ENCODE peak calls at places on chromosomes 1 and 21, in five cellular contexts. O, V, Y, P and S are unnamed samples.

GRCh38 chr1:38685373-38685772 is 174.2 kb downstream of the RRAGC start:
- DNase-seq in O (no peak), V (no peak), Y (no peak), P (no peak), S (no peak)

GRCh38 chr1:15623435-15623834 is 6.2 kb downstream of the DDI2 start:
- DNase-seq in O (no peak), V (no peak), Y (no peak), P (no peak), S (no peak)

GRCh38 chr1:154747841-154748766 is 122.0 kb downstream of the KCNN3 start:
- DNase-seq in O (no peak), V (no peak), Y (no peak), P (peak), S (no peak)

GRCh38 chr1:8137406-8138244 is 111.5 kb upstream of the ERRFI1 start:
- DNase-seq in O (peak), V (no peak), Y (no peak), P (no peak), S (no peak)

GRCh38 chr1:37793773-37794371 is at the start of gene MANEAL:
- DNase-seq in O (peak), V (no peak), Y (peak), P (peak), S (peak)

GRCh38 chr1:180778782-180779398 is 133.8 kb upstream of the KIAA1614 start:
- DNase-seq in O (peak), V (no peak), Y (no peak), P (peak), S (peak)

GRCh38 chr21:25871566-25871965 is 136.8 kb downstream of the GABPA start:
- DNase-seq in O (peak), V (no peak), Y (no peak), P (no peak), S (no peak)

GRCh38 chr1:235952950-235953615 is 86.4 kb upstream of the LYST start:
- DNase-seq in O (peak), V (no peak), Y (no peak), P (no peak), S (no peak)

GRCh38 chr1:93275634-93276295 is 69.9 kb upstream of the DR1 start:
- DNase-seq in O (peak), V (no peak), Y (no peak), P (no peak), S (no peak)

GRCh38 chr1:33137800-33138199 is 44.0 kb downstream of the TRIM62 start:
- DNase-seq in O (no peak), V (no peak), Y (peak), P (peak), S (no peak)

GRCh38 chr1:184373155-184373554 is 13.7 kb upstream of the C1orf21 start:
- DNase-seq in O (no peak), V (no peak), Y (no peak), P (no peak), S (no peak)

GRCh38 chr1:52633291-52633754 is 355 bp downstream of the SHISAL2A start:
- DNase-seq in O (no peak), V (no peak), Y (no peak), P (peak), S (peak)

GRCh38 chr1:96313216-96313615 is 408.4 kb upstream of the PTBP2 start:
- DNase-seq in O (peak), V (no peak), Y (no peak), P (no peak), S (no peak)

GRCh38 chr1:17904290-17904689 is 149.2 kb downstream of the ACTL8 start:
- DNase-seq in O (no peak), V (no peak), Y (peak), P (no peak), S (peak)

GRCh38 chr1:174519845-174520244 is 72.1 kb downstream of the GPR52 start:
- DNase-seq in O (no peak), V (no peak), Y (no peak), P (no peak), S (no peak)

GRCh38 chr1:12630946-12631540 is 12.8 kb upstream of the AADACL4 start:
- DNase-seq in O (no peak), V (no peak), Y (no peak), P (no peak), S (no peak)

GRCh38 chr1:52579415-52579814 is 22.8 kb upstream of the GPX7 start:
- DNase-seq in O (no peak), V (no peak), Y (no peak), P (no peak), S (no peak)

GRCh38 chr21:32539378-32539777 is 45.9 kb downstream of the TCP10L start:
- DNase-seq in O (no peak), V (no peak), Y (no peak), P (no peak), S (no peak)

GRCh38 chr1:233673947-233674431 is 60.1 kb downstream of the KCNK1 start:
- DNase-seq in O (no peak), V (no peak), Y (no peak), P (no peak), S (no peak)

GRCh38 chr21:43322805-43323204 is 104.1 kb downstream of the SIK1 start:
- DNase-seq in O (no peak), V (no peak), Y (no peak), P (no peak), S (no peak)

GRCh38 chr1:182575540-182576149 is 13.4 kb downstream of the RNASEL start:
- DNase-seq in O (peak), V (no peak), Y (no peak), P (no peak), S (no peak)

GRCh38 chr1:2413495-2414296 is 1.3 kb upstream of the PEX10 start:
- DNase-seq in O (peak), V (no peak), Y (no peak), P (peak), S (peak)

GRCh38 chr1:210695041-210695440 is 366.3 kb downstream of the HHAT start:
- DNase-seq in O (no peak), V (no peak), Y (no peak), P (no peak), S (no peak)

GRCh38 chr1:74712863-74713262 is 20.0 kb downstream of the CRYZ start:
- DNase-seq in O (no peak), V (no peak), Y (no peak), P (no peak), S (no peak)

GRCh38 chr1:179031284-179031683 is 5.6 kb downstream of the FAM20B start:
- DNase-seq in O (no peak), V (no peak), Y (no peak), P (no peak), S (no peak)

GRCh38 chr1:34924759-34925555 is 4.5 kb downstream of the DLGAP3 start:
- DNase-seq in O (peak), V (peak), Y (peak), P (no peak), S (peak)

GRCh38 chr1:155272466-155273133 is 704 bp downstream of the CLK2 start:
- DNase-seq in O (peak), V (no peak), Y (no peak), P (no peak), S (no peak)

GRCh38 chr1:43776043-43776761 is 68.9 kb downstream of the ST3GAL3 start:
- DNase-seq in O (peak), V (no peak), Y (no peak), P (no peak), S (no peak)

GRCh38 chr1:161084205-161084988 is 5.0 kb downstream of the NECTIN4 start:
- DNase-seq in O (no peak), V (no peak), Y (no peak), P (no peak), S (no peak)

GRCh38 chr1:44505210-44505993 is 100.3 kb downstream of the RNF220 start:
- DNase-seq in O (no peak), V (no peak), Y (peak), P (no peak), S (no peak)

GRCh38 chr1:114203722-114204121 is 50.1 kb upstream of the SYT6 start:
- DNase-seq in O (no peak), V (no peak), Y (no peak), P (no peak), S (no peak)

GRCh38 chr1:61270107-61270506 is 187.7 kb downstream of the NFIA start:
- DNase-seq in O (no peak), V (no peak), Y (no peak), P (no peak), S (no peak)

GRCh38 chr1:1347663-1348419 is 1.4 kb downstream of the DVL1 start:
- DNase-seq in O (peak), V (no peak), Y (peak), P (peak), S (peak)

GRCh38 chr21:41171210-41171609 is 3.2 kb downstream of the BACE2 start:
- DNase-seq in O (peak), V (peak), Y (peak), P (peak), S (peak)

GRCh38 chr21:41932191-41932575 is 21.6 kb downstream of the C2CD2 start:
- DNase-seq in O (peak), V (no peak), Y (no peak), P (no peak), S (no peak)

GRCh38 chr1:35452086-35452485 is 105.1 kb downstream of the KIAA0319L start:
- DNase-seq in O (no peak), V (peak), Y (peak), P (peak), S (no peak)

GRCh38 chr1:19720174-19720573 is 55.5 kb downstream of the HTR6 start:
- DNase-seq in O (no peak), V (no peak), Y (no peak), P (no peak), S (no peak)

GRCh38 chr1:6517435-6517851 is 26.0 kb upstream of the PLEKHG5 start:
- DNase-seq in O (peak), V (no peak), Y (no peak), P (no peak), S (peak)

DNA sequence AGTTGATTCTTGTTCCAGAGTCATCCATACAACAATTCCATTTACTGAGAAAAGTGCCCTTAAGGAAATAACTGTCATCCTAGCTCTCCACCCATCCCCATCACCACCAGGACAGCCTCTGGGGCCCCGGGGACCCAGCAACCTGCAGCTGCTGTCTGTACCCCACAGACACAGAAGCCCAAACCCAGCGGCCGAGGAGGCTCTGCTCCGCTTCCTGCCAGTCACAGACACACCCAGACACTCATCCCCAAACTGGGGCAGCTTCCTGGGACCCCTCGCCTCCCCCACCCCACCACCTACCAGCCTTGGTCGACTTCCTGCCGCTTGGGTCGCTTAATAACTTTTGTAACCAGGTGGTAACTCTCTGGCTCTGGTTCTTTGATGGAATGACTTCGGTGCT is 121.6 kb upstream of the SLC25A33 start:
- DNase-seq in O (no peak), V (no peak), Y (no peak), P (no peak), S (no peak)
- H3K27ac ChIP-seq in O (no peak), V (no peak), Y (no peak), P (no peak), S (no peak)

GRCh38 chr1:29172415-29172814 is 9.3 kb downstream of the SRSF4 start:
- DNase-seq in O (no peak), V (no peak), Y (peak), P (peak), S (no peak)

GRCh38 chr1:29180497-29181412 is 945 bp downstream of the SRSF4 start:
- DNase-seq in O (peak), V (no peak), Y (no peak), P (no peak), S (no peak)

GRCh38 chr1:29179641-29180184 is 2.0 kb downstream of the SRSF4 start:
- DNase-seq in O (no peak), V (no peak), Y (no peak), P (no peak), S (no peak)

GRCh38 chr1:29177022-29177705 is 4.5 kb downstream of the SRSF4 start:
- DNase-seq in O (no peak), V (no peak), Y (peak), P (peak), S (no peak)

DNA sequence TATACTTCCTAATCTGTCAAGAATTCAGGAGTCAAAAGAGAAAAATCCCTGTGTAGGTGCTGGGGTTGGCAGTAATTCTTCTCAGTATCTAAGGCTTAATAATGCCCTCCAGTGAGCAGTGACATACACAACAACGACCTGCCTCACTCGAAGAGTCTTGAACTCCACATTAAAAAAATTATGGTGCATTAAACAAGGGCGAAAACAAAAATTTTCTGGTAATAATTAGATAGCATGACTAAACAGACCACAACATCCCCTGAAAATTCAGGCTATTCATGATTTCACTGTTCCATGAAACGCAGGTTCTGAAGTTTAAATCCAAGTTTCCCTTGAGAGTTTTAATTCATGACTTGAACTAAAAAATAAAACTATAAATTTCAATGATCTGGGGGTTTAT is 5.1 kb downstream of the SRSF4 start:
- DNase-seq in O (no peak), V (no peak), Y (no peak), P (no peak), S (no peak)
- TF ChIP-seq CTCF in O (no peak), V (no peak), Y (no peak), P (no peak), S (no peak)

GRCh38 chr1:110055493-110056283 is 14.8 kb downstream of the ALX3 start:
- DNase-seq in O (no peak), V (no peak), Y (no peak), P (no peak), S (no peak)

GRCh38 chr1:110056776-110057175 is 13.7 kb downstream of the ALX3 start:
- DNase-seq in O (peak), V (no peak), Y (no peak), P (peak), S (no peak)

GRCh38 chr1:110057963-110058518 is 12.4 kb downstream of the ALX3 start:
- DNase-seq in O (no peak), V (no peak), Y (no peak), P (no peak), S (no peak)

GRCh38 chr1:110058591-110058990 is 11.9 kb downstream of the ALX3 start:
- DNase-seq in O (no peak), V (no peak), Y (no peak), P (no peak), S (no peak)

GRCh38 chr1:110056284-110056680 is 14.2 kb downstream of the ALX3 start:
- DNase-seq in O (no peak), V (no peak), Y (no peak), P (no peak), S (no peak)
- H3K4me3 ChIP-seq in O (no peak), V (no peak), Y (no peak), P (no peak), S (no peak)

GRCh38 chr1:247373721-247374141 is 42.1 kb upstream of the ZNF496 start:
- DNase-seq in O (no peak), V (no peak), Y (peak), P (peak), S (no peak)

GRCh38 chr1:247378334-247379073 is 37.5 kb upstream of the NLRP3 start:
- DNase-seq in O (no peak), V (no peak), Y (no peak), P (no peak), S (no peak)

GRCh38 chr1:247376659-247377058 is 39.3 kb upstream of the NLRP3 start:
- DNase-seq in O (no peak), V (no peak), Y (no peak), P (no peak), S (no peak)

GRCh38 chr1:247371801-247372259 is 40.2 kb upstream of the ZNF496 start:
- DNase-seq in O (no peak), V (no peak), Y (no peak), P (no peak), S (no peak)

DNA sequence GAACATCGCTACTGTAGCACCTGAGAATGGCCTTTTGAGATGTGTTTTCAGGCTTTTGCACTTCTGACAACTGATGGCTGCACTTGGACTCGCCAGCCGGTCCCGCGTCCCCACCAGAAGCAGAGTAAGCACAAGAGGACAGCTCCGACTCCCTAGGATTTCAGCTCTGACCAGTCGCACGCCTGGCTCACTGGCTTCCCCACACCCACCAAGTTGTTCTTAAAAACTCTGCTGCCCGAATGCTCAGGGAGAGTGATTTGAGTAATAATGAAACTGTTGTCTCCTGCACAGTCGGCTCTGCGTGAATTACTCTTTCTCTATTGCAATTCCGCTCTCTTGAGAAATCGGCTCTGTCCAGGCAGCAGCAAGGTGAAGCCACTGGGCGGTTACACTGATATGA is 40.2 kb upstream of the NLRP3 start:
- DNase-seq in O (no peak), V (no peak), Y (no peak), P (no peak), S (no peak)
- H3K27ac ChIP-seq in O (no peak), V (no peak), Y (no peak), P (no peak), S (no peak)

GRCh38 chr1:117609471-117609911 is 3.6 kb downstream of the TENT5C start:
- DNase-seq in O (no peak), V (no peak), Y (no peak), P (no peak), S (no peak)
- TF ChIP-seq CTCF in O (no peak), V (no peak), Y (no peak), P (no peak), S (no peak)